ENCODE peak calls at places on chromosomes 1 and 21, in seven cellular contexts. One of them, this sample, is unnamed.

GRCh38 chr21:35095859-35096291 is 46.8 kb upstream of the RUNX1 start:
- DNase-seq in kidney tubule cell: no peak
- DNase-seq in HFFc6: no peak
- DNase-seq in left colon: no peak
- DNase-seq in posterior cingulate gyrus: no peak
- DNase-seq in epithelial cell of esophagus: no peak
- DNase-seq in tibial nerve: no peak
- DNase-seq in this sample: no peak

GRCh38 chr1:192577145-192578140 is 1.9 kb downstream of the RGS1 start:
- DNase-seq in left colon: no peak
- DNase-seq in posterior cingulate gyrus: no peak
- DNase-seq in kidney tubule cell: no peak
- DNase-seq in epithelial cell of esophagus: no peak
- DNase-seq in HFFc6: no peak
- DNase-seq in tibial nerve: no peak
- DNase-seq in this sample: no peak

GRCh38 chr1:154443274-154444013 is 38.3 kb downstream of the IL6R start:
- DNase-seq in left colon: no peak
- DNase-seq in kidney tubule cell: no peak
- DNase-seq in posterior cingulate gyrus: no peak
- DNase-seq in epithelial cell of esophagus: no peak
- DNase-seq in tibial nerve: no peak
- DNase-seq in HFFc6: no peak
- DNase-seq in this sample: no peak

GRCh38 chr1:241695454-241696171 is 43.5 kb downstream of the WDR64 start:
- DNase-seq in posterior cingulate gyrus: no peak
- DNase-seq in HFFc6: peak
- DNase-seq in tibial nerve: no peak
- DNase-seq in left colon: no peak
- DNase-seq in kidney tubule cell: no peak
- DNase-seq in epithelial cell of esophagus: no peak
- DNase-seq in this sample: no peak

GRCh38 chr1:86648255-86648654 is 56.1 kb upstream of the SH3GLB1 start:
- DNase-seq in left colon: no peak
- DNase-seq in tibial nerve: no peak
- DNase-seq in epithelial cell of esophagus: peak
- DNase-seq in kidney tubule cell: peak
- DNase-seq in posterior cingulate gyrus: no peak
- DNase-seq in HFFc6: peak
- DNase-seq in this sample: peak

GRCh38 chr1:202589190-202589680 is 121.0 kb downstream of the SYT2 start:
- DNase-seq in HFFc6: peak
- DNase-seq in posterior cingulate gyrus: no peak
- DNase-seq in tibial nerve: peak
- DNase-seq in kidney tubule cell: peak
- DNase-seq in epithelial cell of esophagus: peak
- DNase-seq in left colon: peak
- DNase-seq in this sample: peak

GRCh38 chr1:234065794-234066447 is 161.4 kb downstream of the SLC35F3 start:
- DNase-seq in tibial nerve: peak
- DNase-seq in epithelial cell of esophagus: peak
- DNase-seq in kidney tubule cell: peak
- DNase-seq in posterior cingulate gyrus: peak
- DNase-seq in HFFc6: peak
- DNase-seq in left colon: peak
- DNase-seq in this sample: peak

GRCh38 chr21:24411429-24411828 is 1195.9 kb downstream of the MRPL39 start:
- DNase-seq in HFFc6: no peak
- DNase-seq in left colon: no peak
- DNase-seq in posterior cingulate gyrus: no peak
- DNase-seq in tibial nerve: no peak
- DNase-seq in epithelial cell of esophagus: no peak
- DNase-seq in kidney tubule cell: no peak
- DNase-seq in this sample: no peak

GRCh38 chr1:225998560-225999226 is 450 bp downstream of the SDE2 start:
- DNase-seq in tibial nerve: no peak
- DNase-seq in HFFc6: peak
- DNase-seq in kidney tubule cell: peak
- DNase-seq in epithelial cell of esophagus: peak
- DNase-seq in posterior cingulate gyrus: no peak
- DNase-seq in left colon: no peak
- DNase-seq in this sample: peak

GRCh38 chr1:31372961-31373896 is at the start of gene FABP3:
- DNase-seq in HFFc6: peak
- DNase-seq in kidney tubule cell: peak
- DNase-seq in epithelial cell of esophagus: peak
- DNase-seq in tibial nerve: peak
- DNase-seq in posterior cingulate gyrus: peak
- DNase-seq in left colon: peak
- DNase-seq in this sample: no peak

GRCh38 chr1:234918216-234918841 is 210.3 kb downstream of the TOMM20 start:
- DNase-seq in kidney tubule cell: no peak
- DNase-seq in tibial nerve: no peak
- DNase-seq in left colon: no peak
- DNase-seq in posterior cingulate gyrus: no peak
- DNase-seq in epithelial cell of esophagus: no peak
- DNase-seq in HFFc6: no peak
- DNase-seq in this sample: no peak

GRCh38 chr1:37732111-37732780 is 32.7 kb downstream of the EPHA10 start:
- DNase-seq in posterior cingulate gyrus: no peak
- DNase-seq in kidney tubule cell: no peak
- DNase-seq in epithelial cell of esophagus: no peak
- DNase-seq in left colon: peak
- DNase-seq in tibial nerve: no peak
- DNase-seq in HFFc6: no peak
- DNase-seq in this sample: no peak

GRCh38 chr1:32353886-32354570 is 8.3 kb downstream of the FAM229A start:
- DNase-seq in HFFc6: no peak
- DNase-seq in kidney tubule cell: no peak
- DNase-seq in epithelial cell of esophagus: no peak
- DNase-seq in left colon: no peak
- DNase-seq in tibial nerve: no peak
- DNase-seq in posterior cingulate gyrus: no peak
- DNase-seq in this sample: no peak

GRCh38 chr21:33541756-33542639 is at the start of gene GART:
- DNase-seq in epithelial cell of esophagus: peak
- DNase-seq in left colon: peak
- DNase-seq in HFFc6: peak
- DNase-seq in posterior cingulate gyrus: peak
- DNase-seq in tibial nerve: peak
- DNase-seq in kidney tubule cell: peak
- DNase-seq in this sample: peak

GRCh38 chr1:25062621-25063255 is 132.7 kb upstream of the RUNX3 start:
- DNase-seq in epithelial cell of esophagus: no peak
- DNase-seq in posterior cingulate gyrus: no peak
- DNase-seq in kidney tubule cell: no peak
- DNase-seq in left colon: no peak
- DNase-seq in tibial nerve: no peak
- DNase-seq in HFFc6: no peak
- DNase-seq in this sample: no peak

GRCh38 chr21:42460391-42461184 is 35.4 kb downstream of the RSPH1 start:
- DNase-seq in HFFc6: no peak
- DNase-seq in epithelial cell of esophagus: no peak
- DNase-seq in posterior cingulate gyrus: no peak
- DNase-seq in kidney tubule cell: peak
- DNase-seq in tibial nerve: no peak
- DNase-seq in left colon: peak
- DNase-seq in this sample: peak

GRCh38 chr1:152029144-152029936 is 7.5 kb downstream of the S100A11 start:
- DNase-seq in kidney tubule cell: no peak
- DNase-seq in left colon: no peak
- DNase-seq in epithelial cell of esophagus: peak
- DNase-seq in HFFc6: peak
- DNase-seq in posterior cingulate gyrus: no peak
- DNase-seq in tibial nerve: no peak
- DNase-seq in this sample: peak

GRCh38 chr1:156816561-156817328 is at the start of gene SH2D2A:
- DNase-seq in posterior cingulate gyrus: no peak
- DNase-seq in left colon: peak
- DNase-seq in HFFc6: no peak
- DNase-seq in kidney tubule cell: no peak
- DNase-seq in tibial nerve: no peak
- DNase-seq in epithelial cell of esophagus: peak
- DNase-seq in this sample: peak

GRCh38 chr21:36583591-36583990 is 103.7 kb upstream of the CLDN14 start:
- DNase-seq in epithelial cell of esophagus: no peak
- DNase-seq in kidney tubule cell: no peak
- DNase-seq in HFFc6: no peak
- DNase-seq in left colon: no peak
- DNase-seq in tibial nerve: no peak
- DNase-seq in posterior cingulate gyrus: no peak
- DNase-seq in this sample: no peak